ENCODE peak calls at places on chromosomes 4 and X, in seven cellular contexts. Y is kidney epithelial cell, L is uterus, B is astrocyte of the spinal cord, U is WTC11, O is cardiac muscle cell, T is stomach. F is an unnamed sample.

GRCh38 chrX:38879631-38880220 is 78.5 kb downstream of the MID1IP1 start:
- DNase-seq in Y (no peak), L (no peak), B (no peak), U (no peak), O (no peak), T (peak), F (no peak)

GRCh38 chrX:113033966-113034680 is 193.5 kb upstream of the AMOT start:
- DNase-seq in Y (no peak), L (no peak), B (no peak), U (no peak), O (no peak), T (no peak), F (no peak)

GRCh38 chr4:145178740-145179139 is 1.6 kb downstream of the OTUD4 start:
- DNase-seq in Y (no peak), L (no peak), B (no peak), U (no peak), O (no peak), T (no peak), F (no peak)

GRCh38 chr4:121421594-121421993 is 40.8 kb upstream of the QRFPR start:
- DNase-seq in Y (no peak), L (no peak), B (no peak), U (no peak), O (peak), T (no peak), F (no peak)

GRCh38 chrX:34437586-34437985 is 219.5 kb downstream of the TMEM47 start:
- DNase-seq in Y (no peak), L (peak), B (no peak), U (no peak), O (no peak), T (no peak), F (no peak)

GRCh38 chrX:54089191-54089590 is 44.9 kb upstream of the PHF8 start:
- DNase-seq in Y (no peak), L (no peak), B (no peak), U (no peak), O (no peak), T (no peak), F (no peak)

GRCh38 chrX:153460826-153461225 is 9.6 kb downstream of the HAUS7 start:
- DNase-seq in Y (no peak), L (peak), B (peak), U (peak), O (peak), T (peak), F (peak)

GRCh38 chr4:182063651-182064050 is 179.6 kb upstream of the TENM3 start:
- DNase-seq in Y (no peak), L (no peak), B (no peak), U (no peak), O (no peak), T (no peak), F (no peak)

GRCh38 chr4:72290737-72291136 is 258.9 kb downstream of the NPFFR2 start:
- DNase-seq in Y (no peak), L (no peak), B (no peak), U (no peak), O (no peak), T (no peak), F (no peak)

GRCh38 chr4:122758033-122758432 is 25.5 kb downstream of the BBS12 start:
- DNase-seq in Y (no peak), L (no peak), B (peak), U (no peak), O (peak), T (no peak), F (no peak)

GRCh38 chr4:17578482-17578891 is 1.5 kb downstream of the LAP3 start:
- DNase-seq in Y (no peak), L (no peak), B (peak), U (no peak), O (no peak), T (no peak), F (no peak)

GRCh38 chr4:52931238-52931637 is 69.1 kb downstream of the RASL11B start:
- DNase-seq in Y (no peak), L (no peak), B (peak), U (no peak), O (no peak), T (no peak), F (no peak)

DNA sequence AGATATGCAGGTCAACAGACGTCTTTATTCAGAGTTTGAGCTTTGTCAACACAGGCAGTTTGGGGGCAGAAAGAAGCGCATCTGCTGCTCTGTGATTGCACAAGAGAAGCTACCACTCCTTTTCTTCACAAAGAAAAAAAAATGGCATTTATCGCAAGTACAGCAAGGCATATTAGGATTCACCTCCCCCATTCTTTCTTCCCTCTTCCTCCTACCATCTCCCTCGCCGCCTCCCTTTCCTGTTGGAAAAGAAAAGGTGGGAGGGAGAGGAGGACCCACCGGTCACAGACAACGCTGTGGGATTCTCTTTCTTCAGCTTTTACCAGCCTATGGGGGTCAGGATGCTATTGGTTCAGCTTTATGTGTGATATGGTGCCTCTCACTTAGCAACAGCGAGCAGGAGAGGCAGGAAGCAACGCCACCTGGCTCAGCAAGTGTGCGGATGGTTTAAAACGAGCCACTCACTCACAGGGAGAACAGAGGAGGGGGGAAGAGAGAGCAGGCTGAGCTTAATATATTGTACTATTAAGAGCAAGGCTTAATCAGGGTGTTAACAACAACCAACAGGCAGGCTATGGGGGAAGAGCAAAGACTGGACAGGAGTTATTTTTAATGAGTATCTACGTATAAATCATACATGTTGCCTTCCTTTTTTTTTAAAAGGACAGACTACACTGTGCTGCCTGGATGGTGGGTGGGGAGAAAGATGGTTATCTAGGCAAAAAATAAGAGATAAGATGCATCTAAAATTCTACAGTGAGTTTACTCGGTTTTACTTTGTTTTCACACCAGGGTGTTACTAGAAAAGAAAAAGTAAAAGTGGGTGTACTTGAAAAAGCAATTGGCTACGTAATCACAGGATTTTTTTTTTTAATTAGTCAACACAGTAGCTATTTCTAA is 104.7 kb downstream of the MAML3 start:
- DNase-seq in Y (no peak), L (peak), B (peak), U (peak), O (peak), T (peak), F (peak)
- TF ChIP-seq CTCF in Y (peak), L (peak), B (no peak), U (no peak), O (no peak), T (no peak), F (no peak)

DNA sequence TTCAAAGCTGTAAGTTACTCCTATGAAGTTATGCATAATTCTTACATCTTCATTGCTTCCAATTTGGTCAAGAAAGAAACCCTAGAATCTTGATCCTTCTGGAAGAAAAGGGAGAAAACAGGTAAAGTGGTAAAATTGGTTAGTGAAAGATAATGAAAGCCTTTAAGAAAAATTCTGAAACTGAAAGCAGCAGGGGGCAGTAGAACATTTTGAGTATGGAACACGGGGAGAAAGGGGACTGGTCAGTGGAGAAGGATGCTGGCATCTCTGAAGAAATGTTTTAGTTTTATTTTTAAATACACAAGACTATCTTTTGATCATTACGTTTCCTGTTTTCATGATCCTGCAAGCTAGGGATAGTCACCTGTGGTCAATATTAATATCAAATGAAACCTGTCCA is 54.3 kb downstream of the SLIT2 start:
- DNase-seq in Y (no peak), L (no peak), B (peak), U (no peak), O (peak), T (no peak), F (peak)
- TF ChIP-seq CTCF in Y (peak), L (no peak), B (peak), U (no peak), O (peak), T (no peak), F (peak)

GRCh38 chr4:151573945-151574344 is 165.0 kb downstream of the FHIP1A start:
- DNase-seq in Y (no peak), L (no peak), B (no peak), U (no peak), O (no peak), T (peak), F (no peak)
- TF ChIP-seq CTCF in Y (no peak), L (no peak), B (no peak), U (no peak), O (no peak), T (no peak), F (no peak)

GRCh38 chr4:12595986-12596385 is 888.2 kb downstream of the RAB28 start:
- DNase-seq in Y (no peak), L (no peak), B (no peak), U (no peak), O (no peak), T (no peak), F (no peak)
- TF ChIP-seq CTCF in Y (peak), L (no peak), B (no peak), U (no peak), O (peak), T (no peak), F (no peak)

GRCh38 chr4:41751325-41752061 is 3.0 kb upstream of the PHOX2B start:
- DNase-seq in Y (no peak), L (no peak), B (no peak), U (peak), O (no peak), T (no peak), F (no peak)
- TF ChIP-seq CTCF in Y (no peak), L (no peak), B (peak), U (peak), O (peak), T (no peak), F (no peak)

GRCh38 chr4:6909970-6910339 is 329 bp downstream of the TBC1D14 start:
- DNase-seq in Y (no peak), L (no peak), B (no peak), U (no peak), O (no peak), T (no peak), F (peak)

GRCh38 chr4:6907658-6908191 is 1.9 kb upstream of the TBC1D14 start:
- DNase-seq in Y (no peak), L (no peak), B (no peak), U (peak), O (peak), T (peak), F (peak)

GRCh38 chr4:6908397-6909112 is 1.1 kb upstream of the TBC1D14 start:
- DNase-seq in Y (no peak), L (no peak), B (no peak), U (peak), O (peak), T (no peak), F (peak)

GRCh38 chr4:6910340-6910959 is 824 bp downstream of the TBC1D14 start:
- DNase-seq in Y (no peak), L (no peak), B (no peak), U (no peak), O (no peak), T (no peak), F (peak)

DNA sequence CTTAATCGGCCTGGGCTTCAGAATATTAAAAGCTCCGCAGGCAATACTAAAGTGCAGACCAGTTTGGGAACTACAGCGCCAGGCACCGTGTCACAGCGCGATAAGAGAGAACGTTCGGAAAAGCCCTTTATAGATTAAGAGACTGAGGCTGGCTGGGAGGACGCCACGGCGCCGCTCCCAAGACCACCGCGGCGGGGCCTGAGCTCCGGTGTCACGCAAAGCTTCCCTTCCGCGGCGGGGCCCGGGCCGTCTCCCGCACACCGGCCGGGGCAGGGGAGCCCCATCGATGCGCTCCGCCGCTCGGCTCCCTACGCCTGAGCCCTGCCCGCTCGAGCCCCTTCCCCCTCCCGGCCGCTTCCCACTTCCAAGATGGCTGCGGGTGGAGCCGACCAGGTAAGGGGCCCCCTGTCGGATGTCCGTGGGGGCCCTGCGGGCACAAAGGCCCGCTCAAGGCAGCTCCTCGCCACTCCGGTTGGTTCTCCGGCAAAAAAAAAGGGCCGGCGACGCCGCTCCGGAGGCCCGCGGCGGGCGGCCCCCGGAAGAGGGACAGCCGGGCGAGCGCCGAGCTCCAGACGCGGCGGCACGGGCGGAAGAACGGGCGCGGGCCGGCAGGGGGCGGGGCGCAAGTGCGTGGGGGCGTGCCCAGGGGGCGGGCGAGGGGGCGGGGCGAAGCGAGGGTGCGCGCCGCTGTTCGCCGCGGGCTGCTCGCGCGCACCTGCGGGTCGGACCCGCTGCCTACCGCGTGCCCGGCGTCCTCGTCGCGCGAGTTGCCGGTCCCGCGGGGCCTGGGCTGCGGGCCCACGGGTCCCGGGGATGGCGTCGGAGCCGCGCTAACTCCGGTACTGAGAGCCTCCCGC is at the start of gene TBC1D14:
- DNase-seq in Y (no peak), L (peak), B (peak), U (peak), O (peak), T (peak), F (peak)
- TF ChIP-seq CTCF in Y (peak), L (no peak), B (peak), U (no peak), O (peak), T (peak), F (peak)

DNA sequence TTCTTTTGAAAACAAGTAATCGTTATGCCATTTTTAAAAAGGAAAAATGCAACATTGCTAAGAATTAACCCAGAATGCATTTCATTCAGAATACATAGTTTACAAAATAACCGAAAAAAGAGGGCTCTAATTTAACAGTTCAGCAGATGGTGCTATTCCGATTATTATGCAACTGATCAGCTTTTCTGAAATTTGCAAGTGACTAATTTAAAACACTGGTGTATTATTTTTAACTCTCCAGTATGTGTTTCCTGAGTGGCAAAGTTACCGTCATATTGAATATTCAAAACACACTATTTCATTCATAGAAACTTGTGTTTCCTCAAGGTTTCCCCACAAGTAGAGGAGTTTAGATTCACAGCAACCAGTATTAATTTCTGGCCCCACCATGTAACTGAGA is 21.1 kb downstream of the ZBTB49 start:
- DNase-seq in Y (no peak), L (no peak), B (no peak), U (no peak), O (no peak), T (no peak), F (no peak)
- TF ChIP-seq CTCF in Y (no peak), L (no peak), B (no peak), U (no peak), O (no peak), T (no peak), F (no peak)

DNA sequence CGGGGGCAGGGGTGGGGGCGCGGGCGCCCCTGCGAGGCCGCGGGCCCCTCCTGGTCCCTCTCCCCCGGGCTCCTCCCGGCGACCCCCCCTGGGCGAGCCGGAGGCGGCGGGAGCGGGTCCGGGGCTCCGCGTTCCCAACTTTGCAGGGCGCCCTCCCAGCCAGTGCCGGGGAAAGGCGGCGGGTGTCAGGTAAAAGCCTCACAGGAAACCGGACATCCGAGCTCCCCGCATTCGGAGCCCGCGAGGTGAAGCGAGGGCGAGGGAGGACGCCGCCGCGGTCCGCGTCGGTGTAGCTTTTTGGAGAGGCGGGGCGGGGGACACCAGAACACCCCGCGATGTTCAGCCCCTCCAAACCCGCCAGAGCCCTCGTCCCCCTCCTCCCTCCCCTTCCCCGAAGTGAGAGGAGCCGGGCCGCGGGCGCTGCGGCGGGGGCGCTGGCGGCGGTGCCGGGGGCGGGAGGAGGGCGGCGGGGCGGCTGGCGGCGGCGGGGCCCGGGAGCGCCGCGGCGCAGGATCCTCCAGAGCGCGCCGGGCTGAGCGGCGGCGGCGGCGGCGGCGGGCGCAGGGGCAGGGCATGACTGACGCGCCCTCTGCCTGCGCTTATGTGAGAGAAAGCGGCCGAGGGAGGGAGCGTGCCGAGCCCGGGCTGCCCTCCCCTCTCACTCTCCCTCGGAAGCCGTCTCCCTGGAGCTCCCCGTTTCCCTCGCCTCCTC is at the start of gene VEGFC:
- DNase-seq in Y (no peak), L (peak), B (peak), U (peak), O (peak), T (peak), F (peak)
- TF ChIP-seq CTCF in Y (no peak), L (no peak), B (no peak), U (no peak), O (no peak), T (no peak), F (peak)

DNA sequence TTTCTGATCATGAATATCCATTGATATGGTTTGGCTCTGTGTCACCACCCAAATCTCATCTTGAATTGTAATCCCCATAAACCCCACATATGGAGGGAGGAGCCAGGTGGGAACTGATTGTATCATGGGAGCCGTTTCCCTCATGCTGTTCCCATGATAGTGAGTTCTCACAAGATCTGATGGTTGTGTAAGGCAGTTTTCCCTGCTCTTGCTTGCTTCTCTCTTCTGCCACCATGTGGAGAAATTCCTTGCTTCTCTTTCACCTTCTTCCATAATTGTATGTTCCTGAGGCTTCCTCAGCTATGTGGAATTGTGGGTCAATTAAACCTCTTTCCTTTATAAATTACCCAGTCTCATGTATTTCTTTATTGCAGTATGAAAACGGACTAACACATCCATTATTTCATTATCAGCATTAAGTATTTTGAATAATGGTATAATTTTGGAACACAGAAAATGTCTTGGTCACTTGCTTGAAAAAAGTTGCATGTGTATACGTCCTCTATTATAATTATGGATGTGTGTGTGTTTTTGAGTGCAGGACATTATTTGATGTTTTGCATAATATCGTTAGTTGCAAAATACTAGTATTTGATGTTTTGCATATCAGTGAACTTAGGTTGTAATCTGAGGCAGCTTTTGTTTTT is 334.6 kb downstream of the PCDH10 start:
- DNase-seq in Y (no peak), L (no peak), B (peak), U (no peak), O (peak), T (no peak), F (no peak)
- TF ChIP-seq CTCF in Y (peak), L (no peak), B (peak), U (no peak), O (peak), T (no peak), F (peak)

GRCh38 chr4:24989327-24989726 is 41.4 kb downstream of the LGI2 start:
- DNase-seq in Y (no peak), L (no peak), B (no peak), U (no peak), O (no peak), T (no peak), F (no peak)

GRCh38 chr4:24980064-24980690 is 50.6 kb downstream of the LGI2 start:
- DNase-seq in Y (no peak), L (peak), B (peak), U (peak), O (peak), T (peak), F (peak)

GRCh38 chr4:24988776-24989175 is 42.0 kb downstream of the LGI2 start:
- DNase-seq in Y (no peak), L (no peak), B (no peak), U (peak), O (peak), T (no peak), F (no peak)

GRCh38 chr4:24979554-24979953 is 51.2 kb downstream of the LGI2 start:
- DNase-seq in Y (no peak), L (peak), B (no peak), U (no peak), O (peak), T (no peak), F (peak)

GRCh38 chr4:24984602-24985532 is 45.9 kb downstream of the LGI2 start:
- DNase-seq in Y (no peak), L (no peak), B (no peak), U (peak), O (no peak), T (no peak), F (no peak)
- TF ChIP-seq CTCF in Y (peak), L (no peak), B (peak), U (no peak), O (no peak), T (no peak), F (no peak)